ENCODE peak calls at places on chromosomes 4 and X, in four cellular contexts. F is lower leg skin, G is sigmoid colon, I is RKO. Y is an unnamed sample.

GRCh38 chrX:134171661-134172587 is 65.1 kb upstream of the CCDC160 start:
- DNase-seq in F (no peak), G (no peak), I (no peak), Y (no peak)

GRCh38 chr4:127995776-127996175 is 30.6 kb downstream of the ABHD18 start:
- DNase-seq in F (no peak), G (no peak), I (no peak), Y (no peak)

GRCh38 chr4:56976878-56977320 is 507 bp downstream of the NOA1 start:
- DNase-seq in F (no peak), G (peak; percentile 71), I (peak; percentile 15), Y (peak; percentile 59)

GRCh38 chr4:142044271-142044670 is 407.9 kb downstream of the IL15 start:
- DNase-seq in F (no peak), G (no peak), I (no peak), Y (no peak)

GRCh38 chrX:100647739-100648138 is 3.7 kb downstream of the SRPX2 start:
- DNase-seq in F (no peak), G (no peak), I (no peak), Y (no peak)

GRCh38 chrX:18701621-18702361 is 5.7 kb upstream of the PPEF1 start:
- DNase-seq in F (no peak), G (no peak), I (no peak), Y (peak; percentile 5)

GRCh38 chr4:4672397-4672796 is 130.5 kb upstream of the STX18 start:
- DNase-seq in F (no peak), G (peak; percentile 19), I (no peak), Y (peak; percentile 68)

GRCh38 chrX:71533514-71533849 is 578 bp downstream of the OGT start:
- DNase-seq in F (no peak), G (no peak), I (no peak), Y (peak; percentile 26)

GRCh38 chr4:109560687-109561452 is 824 bp downstream of the MCUB start:
- DNase-seq in F (peak; percentile 89), G (peak; percentile 73), I (peak; percentile 87), Y (peak; percentile 49)

GRCh38 chrX:133538148-133538547 is 122.9 kb upstream of the GPC4 start:
- DNase-seq in F (no peak), G (no peak), I (no peak), Y (no peak)